ENCODE peak calls at places on chromosomes 4 and X, in ten cellular contexts. V is NCI-H526 treated with DMSO at 0.1 percent for 48 hours; L is AG08396; O is fibroblast of pulmonary artery; I is HTR-8/SVneo; P is iris pigment epithelial cell; A is CD4-positive, alpha-beta memory T cell; Q is NCI-H1436; C is Right ventricle myocardium inferior; U is left colon. K is an unnamed sample.

GRCh38 chrX:69387559-69388487 is 116.3 kb upstream of the NALF2 start:
- DNase-seq in V (no peak), L (peak), O (peak), I (peak), P (peak), A (peak), Q (peak), C (peak), U (peak), K (peak)

GRCh38 chr4:61380865-61381264 is 180.7 kb downstream of the ADGRL3 start:
- DNase-seq in V (no peak), L (no peak), O (no peak), I (no peak), P (no peak), A (no peak), Q (peak), C (no peak), U (no peak), K (no peak)

GRCh38 chr4:155675709-155676429 is 9.2 kb downstream of the GUCY1A1 start:
- DNase-seq in V (no peak), L (no peak), O (peak), I (no peak), P (peak), A (no peak), Q (no peak), C (no peak), U (no peak), K (no peak)

GRCh38 chr4:127250577-127250976 is 382.2 kb upstream of the INTU start:
- DNase-seq in V (no peak), L (no peak), O (no peak), I (no peak), P (no peak), A (no peak), Q (no peak), C (no peak), U (no peak), K (no peak)

GRCh38 chr4:88264338-88264737 is 20.0 kb downstream of the PPM1K start:
- DNase-seq in V (no peak), L (no peak), O (no peak), I (no peak), P (no peak), A (no peak), Q (no peak), C (no peak), U (no peak), K (no peak)

GRCh38 chr4:183636488-183636887 is 22.5 kb downstream of the RWDD4 start:
- DNase-seq in V (no peak), L (no peak), O (no peak), I (no peak), P (peak), A (no peak), Q (no peak), C (no peak), U (peak), K (peak)

GRCh38 chrX:25344191-25344936 is 328.6 kb upstream of the ARX start:
- DNase-seq in V (no peak), L (no peak), O (no peak), I (no peak), P (no peak), A (no peak), Q (no peak), C (no peak), U (no peak), K (no peak)

GRCh38 chrX:30888526-30889146 is 418 bp downstream of the TAB3 start:
- DNase-seq in V (no peak), L (peak), O (no peak), I (no peak), P (no peak), A (no peak), Q (no peak), C (no peak), U (no peak), K (peak)

GRCh38 chr4:19776021-19776459 is 475.7 kb upstream of the SLIT2 start:
- DNase-seq in V (no peak), L (peak), O (peak), I (peak), P (peak), A (no peak), Q (peak), C (no peak), U (no peak), K (peak)

GRCh38 chrX:118251251-118251650 is 94.7 kb upstream of the WDR44 start:
- DNase-seq in V (no peak), L (peak), O (no peak), I (no peak), P (peak), A (no peak), Q (no peak), C (no peak), U (no peak), K (peak)

GRCh38 chr4:144574004-144574403 is 72.0 kb upstream of the HHIP start:
- DNase-seq in V (no peak), L (no peak), O (no peak), I (no peak), P (no peak), A (no peak), Q (no peak), C (no peak), U (no peak), K (no peak)

GRCh38 chrX:40644821-40645358 is 2.5 kb downstream of the CXorf38 start:
- DNase-seq in V (no peak), L (peak), O (peak), I (peak), P (peak), A (peak), Q (no peak), C (no peak), U (peak), K (peak)

GRCh38 chr4:151998723-151999122 is 237.9 kb upstream of the GATB start:
- DNase-seq in V (no peak), L (no peak), O (no peak), I (no peak), P (no peak), A (no peak), Q (no peak), C (no peak), U (no peak), K (no peak)

GRCh38 chr4:157358439-157358838 is 137.9 kb downstream of the GRIA2 start:
- DNase-seq in V (no peak), L (no peak), O (no peak), I (no peak), P (no peak), A (no peak), Q (no peak), C (no peak), U (no peak), K (no peak)

GRCh38 chr4:181752516-181752915 is 490.7 kb upstream of the TENM3 start:
- DNase-seq in V (no peak), L (no peak), O (no peak), I (no peak), P (peak), A (no peak), Q (no peak), C (no peak), U (no peak), K (peak)

GRCh38 chrX:21408776-21409175 is 34.6 kb downstream of the CNKSR2 start:
- DNase-seq in V (no peak), L (no peak), O (no peak), I (no peak), P (no peak), A (no peak), Q (no peak), C (no peak), U (no peak), K (no peak)

GRCh38 chr4:55336138-55337034 is 9.7 kb upstream of the SRD5A3 start:
- DNase-seq in V (no peak), L (no peak), O (no peak), I (no peak), P (no peak), A (no peak), Q (no peak), C (no peak), U (peak), K (no peak)

GRCh38 chr4:168740686-168741085 is 243.8 kb downstream of the PALLD start:
- DNase-seq in V (no peak), L (no peak), O (no peak), I (no peak), P (no peak), A (no peak), Q (no peak), C (no peak), U (no peak), K (no peak)

GRCh38 chr4:8829584-8829983 is 42.1 kb downstream of the HMX1 start:
- DNase-seq in V (no peak), L (no peak), O (no peak), I (no peak), P (no peak), A (no peak), Q (no peak), C (no peak), U (no peak), K (no peak)

GRCh38 chr4:87268401-87268800 is 48.0 kb upstream of the KLHL8 start:
- DNase-seq in V (no peak), L (no peak), O (no peak), I (no peak), P (no peak), A (no peak), Q (no peak), C (no peak), U (no peak), K (no peak)